ENCODE peak calls at places on chromosomes 16 and 17, in five cellular contexts. One of them, this sample, is unnamed.
A peak's percentile ranks its signal among the peaks of the same experiment; 100 is the strongest.

GRCh38 chr17:72802726-72803125 is 289.8 kb downstream of the SLC39A11 start:
- DNase-seq in NCI-H1092 treated with DMSO at 0.1 percent for 48 hours: no peak
- DNase-seq in activated CD8-positive, alpha-beta memory T cell treated with anti-CD3 and anti-CD28 coated beads for 1 hour: no peak
- DNase-seq in stimulated activated CD8-positive, alpha-beta memory T cell treated with anti-CD3 and anti-CD28 coated beads, Interleukin-7, amount 100 ng/mL, for 4 hours: no peak
- DNase-seq in stimulated activated CD4-positive, alpha-beta T cell treated with anti-CD3 and anti-CD28 coated beads, Interleukin-1b, Interleukin-23, amount 100 ng/mL, for 1 hour: no peak
- DNase-seq in this sample: no peak

GRCh38 chr16:57367111-57367752 is 5.1 kb upstream of the CX3CL1 start:
- DNase-seq in stimulated activated CD4-positive, alpha-beta T cell treated with anti-CD3 and anti-CD28 coated beads, Interleukin-1b, Interleukin-23, amount 100 ng/mL, for 1 hour: no peak
- DNase-seq in activated CD8-positive, alpha-beta memory T cell treated with anti-CD3 and anti-CD28 coated beads for 1 hour: no peak
- DNase-seq in NCI-H1092 treated with DMSO at 0.1 percent for 48 hours: no peak
- DNase-seq in stimulated activated CD8-positive, alpha-beta memory T cell treated with anti-CD3 and anti-CD28 coated beads, Interleukin-7, amount 100 ng/mL, for 4 hours: no peak
- DNase-seq in this sample: no peak

GRCh38 chr17:54771409-54771808 is 129.2 kb upstream of the TOM1L1 start:
- DNase-seq in NCI-H1092 treated with DMSO at 0.1 percent for 48 hours: no peak
- DNase-seq in activated CD8-positive, alpha-beta memory T cell treated with anti-CD3 and anti-CD28 coated beads for 1 hour: no peak
- DNase-seq in stimulated activated CD8-positive, alpha-beta memory T cell treated with anti-CD3 and anti-CD28 coated beads, Interleukin-7, amount 100 ng/mL, for 4 hours: no peak
- DNase-seq in stimulated activated CD4-positive, alpha-beta T cell treated with anti-CD3 and anti-CD28 coated beads, Interleukin-1b, Interleukin-23, amount 100 ng/mL, for 1 hour: no peak
- DNase-seq in this sample: no peak

GRCh38 chr16:4944333-4945281 is 7.7 kb upstream of the PPL start:
- DNase-seq in NCI-H1092 treated with DMSO at 0.1 percent for 48 hours: peak; percentile 71
- DNase-seq in activated CD8-positive, alpha-beta memory T cell treated with anti-CD3 and anti-CD28 coated beads for 1 hour: no peak
- DNase-seq in stimulated activated CD8-positive, alpha-beta memory T cell treated with anti-CD3 and anti-CD28 coated beads, Interleukin-7, amount 100 ng/mL, for 4 hours: no peak
- DNase-seq in stimulated activated CD4-positive, alpha-beta T cell treated with anti-CD3 and anti-CD28 coated beads, Interleukin-1b, Interleukin-23, amount 100 ng/mL, for 1 hour: no peak
- DNase-seq in this sample: peak; percentile 98

GRCh38 chr17:40110026-40110425 is 9.6 kb upstream of the NR1D1 start:
- DNase-seq in stimulated activated CD8-positive, alpha-beta memory T cell treated with anti-CD3 and anti-CD28 coated beads, Interleukin-7, amount 100 ng/mL, for 4 hours: no peak
- DNase-seq in stimulated activated CD4-positive, alpha-beta T cell treated with anti-CD3 and anti-CD28 coated beads, Interleukin-1b, Interleukin-23, amount 100 ng/mL, for 1 hour: no peak
- DNase-seq in activated CD8-positive, alpha-beta memory T cell treated with anti-CD3 and anti-CD28 coated beads for 1 hour: no peak
- DNase-seq in NCI-H1092 treated with DMSO at 0.1 percent for 48 hours: no peak
- DNase-seq in this sample: no peak

GRCh38 chr17:37417852-37418251 is 11.2 kb downstream of the TADA2A start:
- DNase-seq in NCI-H1092 treated with DMSO at 0.1 percent for 48 hours: no peak
- DNase-seq in activated CD8-positive, alpha-beta memory T cell treated with anti-CD3 and anti-CD28 coated beads for 1 hour: no peak
- DNase-seq in stimulated activated CD4-positive, alpha-beta T cell treated with anti-CD3 and anti-CD28 coated beads, Interleukin-1b, Interleukin-23, amount 100 ng/mL, for 1 hour: no peak
- DNase-seq in stimulated activated CD8-positive, alpha-beta memory T cell treated with anti-CD3 and anti-CD28 coated beads, Interleukin-7, amount 100 ng/mL, for 4 hours: no peak
- DNase-seq in this sample: no peak

GRCh38 chr17:74522381-74523090 is 8.7 kb downstream of the CD300LB start:
- DNase-seq in activated CD8-positive, alpha-beta memory T cell treated with anti-CD3 and anti-CD28 coated beads for 1 hour: no peak
- DNase-seq in NCI-H1092 treated with DMSO at 0.1 percent for 48 hours: no peak
- DNase-seq in stimulated activated CD8-positive, alpha-beta memory T cell treated with anti-CD3 and anti-CD28 coated beads, Interleukin-7, amount 100 ng/mL, for 4 hours: no peak
- DNase-seq in stimulated activated CD4-positive, alpha-beta T cell treated with anti-CD3 and anti-CD28 coated beads, Interleukin-1b, Interleukin-23, amount 100 ng/mL, for 1 hour: no peak
- DNase-seq in this sample: no peak

GRCh38 chr16:4694664-4695451 is 1.5 kb downstream of the NUDT16L1 start:
- DNase-seq in NCI-H1092 treated with DMSO at 0.1 percent for 48 hours: no peak
- DNase-seq in stimulated activated CD8-positive, alpha-beta memory T cell treated with anti-CD3 and anti-CD28 coated beads, Interleukin-7, amount 100 ng/mL, for 4 hours: no peak
- DNase-seq in stimulated activated CD4-positive, alpha-beta T cell treated with anti-CD3 and anti-CD28 coated beads, Interleukin-1b, Interleukin-23, amount 100 ng/mL, for 1 hour: no peak
- DNase-seq in activated CD8-positive, alpha-beta memory T cell treated with anti-CD3 and anti-CD28 coated beads for 1 hour: no peak
- DNase-seq in this sample: no peak

GRCh38 chr16:19348578-19349315 is 63.2 kb downstream of the CLEC19A start:
- DNase-seq in stimulated activated CD4-positive, alpha-beta T cell treated with anti-CD3 and anti-CD28 coated beads, Interleukin-1b, Interleukin-23, amount 100 ng/mL, for 1 hour: no peak
- DNase-seq in NCI-H1092 treated with DMSO at 0.1 percent for 48 hours: peak; percentile 54
- DNase-seq in activated CD8-positive, alpha-beta memory T cell treated with anti-CD3 and anti-CD28 coated beads for 1 hour: no peak
- DNase-seq in stimulated activated CD8-positive, alpha-beta memory T cell treated with anti-CD3 and anti-CD28 coated beads, Interleukin-7, amount 100 ng/mL, for 4 hours: no peak
- DNase-seq in this sample: no peak

GRCh38 chr17:67655478-67656148 is 62.1 kb upstream of the NOL11 start:
- DNase-seq in activated CD8-positive, alpha-beta memory T cell treated with anti-CD3 and anti-CD28 coated beads for 1 hour: no peak
- DNase-seq in stimulated activated CD8-positive, alpha-beta memory T cell treated with anti-CD3 and anti-CD28 coated beads, Interleukin-7, amount 100 ng/mL, for 4 hours: no peak
- DNase-seq in stimulated activated CD4-positive, alpha-beta T cell treated with anti-CD3 and anti-CD28 coated beads, Interleukin-1b, Interleukin-23, amount 100 ng/mL, for 1 hour: no peak
- DNase-seq in NCI-H1092 treated with DMSO at 0.1 percent for 48 hours: no peak
- DNase-seq in this sample: no peak

GRCh38 chr16:80718480-80719220 is 85.7 kb downstream of the CDYL2 start:
- DNase-seq in stimulated activated CD4-positive, alpha-beta T cell treated with anti-CD3 and anti-CD28 coated beads, Interleukin-1b, Interleukin-23, amount 100 ng/mL, for 1 hour: no peak
- DNase-seq in stimulated activated CD8-positive, alpha-beta memory T cell treated with anti-CD3 and anti-CD28 coated beads, Interleukin-7, amount 100 ng/mL, for 4 hours: no peak
- DNase-seq in activated CD8-positive, alpha-beta memory T cell treated with anti-CD3 and anti-CD28 coated beads for 1 hour: no peak
- DNase-seq in NCI-H1092 treated with DMSO at 0.1 percent for 48 hours: no peak
- DNase-seq in this sample: peak; percentile 2

This sample was measured in SJCRH30.